ENCODE peak calls at places on chromosomes 16 and 17, in seven cellular contexts. T is DND-41; Z is CD8-positive, alpha-beta memory T cell; A is cardiac fibroblast; S is PC-9; B is upper lobe of right lung; I is bronchial epithelial cell. R is an unnamed sample.

GRCh38 chr17:64282753-64283080 is 19.7 kb upstream of the TEX2 start:
- DNase-seq in T (no peak), Z (no peak), A (no peak), S (no peak), B (no peak), I (no peak), R (no peak)

GRCh38 chr17:27218719-27219488 is 75.0 kb upstream of the WSB1 start:
- DNase-seq in T (no peak), Z (no peak), A (no peak), S (no peak), B (no peak), I (no peak), R (peak)

GRCh38 chr17:82120148-82120547 is 22.1 kb upstream of the FASN start:
- DNase-seq in T (no peak), Z (peak), A (peak), S (no peak), B (no peak), I (peak), R (no peak)

GRCh38 chr16:89187337-89188063 is 12.8 kb downstream of the SLC22A31 start:
- DNase-seq in T (peak), Z (peak), A (no peak), S (no peak), B (no peak), I (no peak), R (no peak)

GRCh38 chr17:65035191-65035590 is 21.3 kb downstream of the GNA13 start:
- DNase-seq in T (no peak), Z (no peak), A (peak), S (no peak), B (no peak), I (no peak), R (no peak)

GRCh38 chr17:79046501-79047280 is 22.7 kb downstream of the C1QTNF1 start:
- DNase-seq in T (no peak), Z (no peak), A (no peak), S (no peak), B (peak), I (no peak), R (no peak)

GRCh38 chr16:47887496-47887895 is 268.3 kb downstream of the ABCC12 start:
- DNase-seq in T (no peak), Z (no peak), A (no peak), S (peak), B (no peak), I (peak), R (no peak)

GRCh38 chr17:18248300-18248731 is 10.2 kb downstream of the FLII start:
- DNase-seq in T (peak), Z (peak), A (peak), S (peak), B (no peak), I (peak), R (peak)

GRCh38 chr17:82204831-82205719 is 7.6 kb downstream of the CCDC57 start:
- DNase-seq in T (no peak), Z (no peak), A (peak), S (peak), B (no peak), I (peak), R (no peak)

GRCh38 chr17:72119963-72120877 is 600 bp upstream of the SOX9 start:
- DNase-seq in T (no peak), Z (no peak), A (peak), S (peak), B (peak), I (peak), R (no peak)

GRCh38 chr16:70434489-70435260 is 4.2 kb downstream of the ST3GAL2 start:
- DNase-seq in T (no peak), Z (no peak), A (no peak), S (no peak), B (no peak), I (no peak), R (no peak)

GRCh38 chr17:59456923-59457615 is 108.3 kb upstream of the DHX40 start:
- DNase-seq in T (no peak), Z (no peak), A (no peak), S (no peak), B (no peak), I (no peak), R (no peak)

GRCh38 chr17:41424111-41424635 is at the start of gene KRT37:
- DNase-seq in T (no peak), Z (no peak), A (no peak), S (no peak), B (no peak), I (no peak), R (no peak)

GRCh38 chr16:19879241-19879792 is 5.3 kb downstream of the GPRC5B start:
- DNase-seq in T (peak), Z (no peak), A (no peak), S (no peak), B (no peak), I (peak), R (no peak)

GRCh38 chr16:72203401-72203800 is 31.4 kb upstream of the PMFBP1 start:
- DNase-seq in T (no peak), Z (no peak), A (peak), S (no peak), B (no peak), I (peak), R (peak)

GRCh38 chr17:50380369-50381259 is 7.6 kb downstream of the EME1 start:
- DNase-seq in T (no peak), Z (no peak), A (no peak), S (no peak), B (no peak), I (peak), R (no peak)

GRCh38 chr16:9479008-9479407 is 387.6 kb downstream of the HAPSTR1 start:
- DNase-seq in T (no peak), Z (no peak), A (no peak), S (no peak), B (no peak), I (no peak), R (no peak)

GRCh38 chr17:12815642-12816141 is 26.4 kb downstream of the ARHGAP44 start:
- DNase-seq in T (no peak), Z (no peak), A (no peak), S (no peak), B (no peak), I (no peak), R (no peak)

GRCh38 chr16:86398622-86399021 is 111.7 kb upstream of the FOXF1 start:
- DNase-seq in T (no peak), Z (no peak), A (peak), S (no peak), B (no peak), I (no peak), R (no peak)

GRCh38 chr16:65301029-65301428 is 179.2 kb upstream of the CDH11 start:
- DNase-seq in T (no peak), Z (no peak), A (no peak), S (no peak), B (no peak), I (no peak), R (no peak)

GRCh38 chr16:53372942-53373871 is 61.1 kb upstream of the RBL2 start:
- DNase-seq in T (no peak), Z (peak), A (no peak), S (peak), B (peak), I (peak), R (no peak)

GRCh38 chr17:71899317-71899716 is 221.5 kb upstream of the SOX9 start:
- DNase-seq in T (no peak), Z (no peak), A (no peak), S (peak), B (no peak), I (peak), R (no peak)

GRCh38 chr17:63082273-63082861 is 116.3 kb downstream of the TANC2 start:
- DNase-seq in T (no peak), Z (no peak), A (peak), S (no peak), B (no peak), I (no peak), R (peak)

GRCh38 chr16:90015586-90016338 is 3.5 kb downstream of the DBNDD1 start:
- DNase-seq in T (no peak), Z (no peak), A (no peak), S (no peak), B (no peak), I (no peak), R (no peak)

GRCh38 chr17:18950944-18951905 is 740 bp upstream of the SLC5A10 start:
- DNase-seq in T (no peak), Z (no peak), A (no peak), S (no peak), B (peak), I (no peak), R (no peak)

GRCh38 chr17:81852237-81852636 is 8.1 kb downstream of the P4HB start:
- DNase-seq in T (no peak), Z (no peak), A (no peak), S (no peak), B (no peak), I (no peak), R (no peak)

GRCh38 chr17:29140051-29140582 is 40.1 kb downstream of the MYO18A start:
- DNase-seq in T (peak), Z (peak), A (peak), S (no peak), B (peak), I (peak), R (peak)

GRCh38 chr17:32783602-32784001 is 93.3 kb downstream of the MYO1D start:
- DNase-seq in T (no peak), Z (peak), A (peak), S (peak), B (no peak), I (peak), R (peak)

GRCh38 chr17:48052956-48053757 is 5.0 kb downstream of the NFE2L1 start:
- DNase-seq in T (no peak), Z (no peak), A (peak), S (peak), B (peak), I (no peak), R (no peak)

GRCh38 chr16:88979616-88980015 is 2.6 kb upstream of the CBFA2T3 start:
- DNase-seq in T (no peak), Z (no peak), A (no peak), S (no peak), B (no peak), I (no peak), R (no peak)

GRCh38 chr17:68509151-68510057 is 2.8 kb upstream of the PRKAR1A start:
- DNase-seq in T (peak), Z (no peak), A (no peak), S (no peak), B (peak), I (peak), R (peak)

GRCh38 chr17:64739316-64740058 is 77.4 kb upstream of the SMURF2 start:
- DNase-seq in T (no peak), Z (no peak), A (peak), S (no peak), B (no peak), I (peak), R (no peak)

GRCh38 chr17:44547625-44548297 is 9.5 kb upstream of the FZD2 start:
- DNase-seq in T (no peak), Z (no peak), A (peak), S (no peak), B (no peak), I (no peak), R (no peak)

GRCh38 chr17:17177186-17177585 is 28.9 kb downstream of the PLD6 start:
- DNase-seq in T (no peak), Z (no peak), A (no peak), S (no peak), B (no peak), I (no peak), R (no peak)
- H3K4me3 ChIP-seq in T (no peak), Z (no peak), A (no peak), S (no peak), B (no peak), I (no peak), R (no peak)

DNA sequence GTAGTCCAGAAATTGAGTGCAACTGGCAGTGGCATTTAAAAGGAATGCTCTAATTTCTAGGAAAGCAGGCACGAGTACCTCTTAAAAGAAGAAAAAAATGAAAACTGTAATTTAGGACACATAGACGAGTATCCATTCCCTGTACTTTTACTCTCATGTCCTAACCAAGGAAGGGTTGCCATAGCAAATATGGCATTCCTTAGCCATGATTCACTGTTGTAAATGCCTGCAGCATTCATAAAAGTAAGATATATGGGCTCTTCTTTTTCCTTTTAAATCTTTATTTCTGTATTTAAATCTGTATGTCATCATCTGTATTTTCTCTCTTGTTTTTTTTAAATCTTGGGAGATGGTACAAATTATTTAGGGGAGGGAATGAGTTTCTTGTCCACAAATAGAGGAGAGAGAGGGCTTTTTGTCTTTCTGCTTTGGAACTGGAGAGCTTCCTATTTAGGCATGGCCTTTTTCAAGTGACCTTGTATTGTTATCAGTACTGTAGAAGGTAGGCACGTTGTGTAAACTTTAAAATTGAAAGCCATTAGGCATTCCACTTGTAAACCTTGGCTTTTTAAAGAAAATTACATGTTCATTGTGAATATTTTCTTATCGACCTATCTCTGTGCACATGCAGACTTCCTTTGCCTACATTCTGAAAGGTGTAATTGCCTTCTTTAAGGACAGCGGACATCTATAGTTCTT is 50.0 kb downstream of the TENT4B start:
- DNase-seq in T (no peak), Z (no peak), A (peak), S (peak), B (no peak), I (peak), R (no peak)
- H3K4me3 ChIP-seq in T (no peak), Z (no peak), A (no peak), S (no peak), B (no peak), I (no peak), R (no peak)

GRCh38 chr16:57773019-57773418 is 29.3 kb downstream of the KIFC3 start:
- DNase-seq in T (no peak), Z (no peak), A (no peak), S (no peak), B (no peak), I (no peak), R (no peak)
- H3K4me3 ChIP-seq in T (no peak), Z (no peak), A (no peak), S (no peak), B (no peak), I (no peak), R (no peak)

DNA sequence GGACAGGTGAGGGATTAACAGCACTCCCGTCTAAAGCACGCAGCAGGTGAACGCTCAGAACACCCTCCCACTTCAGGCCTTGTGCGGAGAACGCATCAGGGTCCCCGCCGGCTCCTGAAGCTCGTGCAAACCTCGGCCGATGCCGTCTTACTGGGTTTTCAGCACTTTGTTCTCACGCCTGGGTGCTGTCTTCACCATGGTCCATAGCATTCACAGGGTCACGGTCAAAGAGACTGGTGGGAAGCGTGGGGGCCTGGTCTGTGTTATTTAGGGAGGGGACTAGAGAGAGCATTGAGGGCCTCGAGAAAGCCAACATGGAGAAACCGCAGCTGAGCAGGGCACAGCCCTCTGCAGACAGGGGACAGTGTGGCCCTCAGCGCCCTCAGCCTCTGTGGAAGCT is 26.6 kb downstream of the CIBAR2 start:
- DNase-seq in T (no peak), Z (no peak), A (no peak), S (no peak), B (no peak), I (no peak), R (no peak)
- H3K4me3 ChIP-seq in T (no peak), Z (no peak), A (no peak), S (no peak), B (no peak), I (no peak), R (no peak)

GRCh38 chr16:74732951-74733350 is 32.3 kb upstream of the MLKL start:
- DNase-seq in T (no peak), Z (no peak), A (no peak), S (no peak), B (no peak), I (no peak), R (no peak)
- H3K4me3 ChIP-seq in T (no peak), Z (no peak), A (no peak), S (no peak), B (no peak), I (no peak), R (no peak)

DNA sequence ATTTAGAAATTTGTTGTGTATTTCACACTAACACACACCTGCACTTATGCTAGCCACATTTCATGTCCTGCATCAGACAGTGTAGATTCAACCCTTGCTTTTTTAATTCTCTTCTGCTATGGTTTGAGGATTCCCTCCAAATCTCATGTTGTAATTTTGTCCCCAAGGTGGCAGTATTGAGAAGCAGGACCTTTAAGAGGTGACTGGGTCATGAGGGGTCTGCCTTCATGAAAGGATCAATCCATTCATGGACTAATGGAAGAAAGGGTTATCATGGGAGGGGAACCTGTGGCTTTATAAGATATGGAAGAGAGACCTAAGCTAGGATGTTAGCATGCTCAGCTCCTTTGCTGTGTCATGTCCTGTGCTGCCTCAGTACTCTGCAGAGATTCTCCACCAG is 1032.2 kb downstream of the CDH11 start:
- DNase-seq in T (no peak), Z (no peak), A (peak), S (no peak), B (no peak), I (peak), R (peak)
- H3K4me3 ChIP-seq in T (no peak), Z (no peak), A (no peak), S (no peak), B (no peak), I (no peak), R (no peak)

GRCh38 chr16:2843526-2843925 is 13.4 kb downstream of the ZG16B start:
- DNase-seq in T (no peak), Z (no peak), A (no peak), S (no peak), B (no peak), I (no peak), R (no peak)

GRCh38 chr16:2841606-2842339 is 11.7 kb downstream of the ZG16B start:
- DNase-seq in T (no peak), Z (no peak), A (no peak), S (no peak), B (peak), I (no peak), R (no peak)

GRCh38 chr16:2839650-2840450 is 9.7 kb downstream of the ZG16B start:
- DNase-seq in T (no peak), Z (no peak), A (no peak), S (no peak), B (peak), I (no peak), R (no peak)

GRCh38 chr16:2840914-2841313 is 10.8 kb downstream of the ZG16B start:
- DNase-seq in T (no peak), Z (no peak), A (no peak), S (no peak), B (peak), I (no peak), R (no peak)

DNA sequence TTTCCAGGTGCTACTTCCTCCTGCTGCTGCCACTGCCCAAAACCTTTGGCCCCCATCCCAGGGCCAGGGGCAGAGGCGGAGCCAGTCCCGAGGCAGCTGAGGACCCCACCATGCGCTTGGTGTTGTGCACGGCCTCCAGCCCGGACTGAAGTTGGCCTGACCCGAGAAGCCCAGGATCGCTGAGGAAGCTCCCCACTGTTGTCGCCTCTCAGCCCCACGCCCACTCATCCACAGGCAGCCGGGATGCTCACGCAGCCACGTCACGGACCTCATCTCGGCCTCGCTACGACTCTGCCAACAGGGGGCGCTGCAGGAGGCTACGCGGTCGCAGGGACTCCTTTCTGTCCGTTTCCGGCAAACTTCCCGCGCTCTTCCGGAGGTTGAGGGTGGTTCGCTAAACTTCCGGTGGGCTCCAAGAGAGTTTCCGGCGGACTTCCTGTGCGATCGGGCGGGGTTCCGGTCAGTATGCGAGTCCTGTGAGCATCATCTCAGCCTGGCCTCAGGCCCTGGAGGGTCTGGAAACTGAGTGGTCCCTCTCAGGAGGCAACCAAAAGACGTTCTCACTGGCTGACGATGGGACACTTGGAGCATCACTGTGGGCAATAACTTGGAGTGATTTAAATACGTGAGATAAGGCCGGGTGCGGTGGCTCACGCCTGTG is 12.4 kb downstream of the ZG16B start:
- DNase-seq in T (peak), Z (peak), A (peak), S (no peak), B (peak), I (no peak), R (peak)
- H3K4me3 ChIP-seq in T (no peak), Z (peak), A (no peak), S (no peak), B (peak), I (no peak), R (peak)

GRCh38 chr17:36657763-36658490 is 56.5 kb downstream of the MRM1 start:
- DNase-seq in T (peak), Z (no peak), A (peak), S (no peak), B (no peak), I (no peak), R (no peak)
- H3K4me3 ChIP-seq in T (no peak), Z (no peak), A (peak), S (no peak), B (peak), I (peak), R (no peak)

R was measured in Jurkat, Clone E6-1.